ENCODE peak calls at places on chromosomes 2 and 18, in nine cellular contexts. I, W, Z, B, O, T, X, U and M are unnamed samples.

GRCh38 chr2:105919826-105920225 is 175.1 kb downstream of the NCK2 start:
- DNase-seq in I (peak), W (peak), Z (peak), B (peak), O (no peak), T (peak), X (peak), U (peak), M (no peak)

GRCh38 chr2:77642339-77642738 is 120.2 kb upstream of the LRRTM4 start:
- DNase-seq in I (no peak), W (no peak), Z (no peak), B (no peak), O (no peak), T (no peak), X (no peak), U (no peak), M (no peak)

GRCh38 chr2:146666336-146666735 is 1178.5 kb upstream of the ACVR2A start:
- DNase-seq in I (no peak), W (no peak), Z (no peak), B (peak), O (no peak), T (no peak), X (no peak), U (no peak), M (no peak)

GRCh38 chr2:55968931-55969330 is 45.3 kb upstream of the EFEMP1 start:
- DNase-seq in I (no peak), W (no peak), Z (no peak), B (no peak), O (no peak), T (no peak), X (no peak), U (no peak), M (no peak)

GRCh38 chr18:48100712-48101165 is 170.3 kb upstream of the SMAD2 start:
- DNase-seq in I (peak), W (no peak), Z (peak), B (no peak), O (no peak), T (no peak), X (no peak), U (no peak), M (no peak)

GRCh38 chr2:46171441-46171953 is 125.7 kb upstream of the EPAS1 start:
- DNase-seq in I (no peak), W (no peak), Z (no peak), B (peak), O (no peak), T (peak), X (peak), U (peak), M (no peak)

GRCh38 chr2:75022516-75022915 is 64.1 kb downstream of the POLE4 start:
- DNase-seq in I (no peak), W (no peak), Z (no peak), B (no peak), O (no peak), T (peak), X (no peak), U (no peak), M (no peak)

GRCh38 chr2:190466819-190467444 is 58.8 kb downstream of the MFSD6 start:
- DNase-seq in I (peak), W (no peak), Z (no peak), B (no peak), O (no peak), T (no peak), X (no peak), U (no peak), M (no peak)

GRCh38 chr2:7878786-7879515 is 802.9 kb upstream of the ID2 start:
- DNase-seq in I (peak), W (no peak), Z (peak), B (no peak), O (no peak), T (no peak), X (no peak), U (no peak), M (no peak)

GRCh38 chr2:148607553-148607952 is 37.0 kb upstream of the EPC2 start:
- DNase-seq in I (no peak), W (no peak), Z (no peak), B (no peak), O (no peak), T (no peak), X (no peak), U (no peak), M (no peak)

GRCh38 chr2:62194558-62195420 is 1.1 kb upstream of the B3GNT2 start:
- DNase-seq in I (no peak), W (peak), Z (peak), B (no peak), O (peak), T (no peak), X (no peak), U (no peak), M (no peak)

GRCh38 chr2:62195421-62196277 is at the start of gene B3GNT2:
- DNase-seq in I (peak), W (peak), Z (peak), B (peak), O (peak), T (peak), X (peak), U (no peak), M (peak)

GRCh38 chr2:62197017-62197586 is 1.2 kb downstream of the B3GNT2 start:
- DNase-seq in I (peak), W (peak), Z (no peak), B (no peak), O (peak), T (no peak), X (no peak), U (no peak), M (peak)

GRCh38 chr2:62197609-62198236 is 1.8 kb downstream of the B3GNT2 start:
- DNase-seq in I (peak), W (peak), Z (peak), B (no peak), O (peak), T (no peak), X (no peak), U (no peak), M (peak)

DNA sequence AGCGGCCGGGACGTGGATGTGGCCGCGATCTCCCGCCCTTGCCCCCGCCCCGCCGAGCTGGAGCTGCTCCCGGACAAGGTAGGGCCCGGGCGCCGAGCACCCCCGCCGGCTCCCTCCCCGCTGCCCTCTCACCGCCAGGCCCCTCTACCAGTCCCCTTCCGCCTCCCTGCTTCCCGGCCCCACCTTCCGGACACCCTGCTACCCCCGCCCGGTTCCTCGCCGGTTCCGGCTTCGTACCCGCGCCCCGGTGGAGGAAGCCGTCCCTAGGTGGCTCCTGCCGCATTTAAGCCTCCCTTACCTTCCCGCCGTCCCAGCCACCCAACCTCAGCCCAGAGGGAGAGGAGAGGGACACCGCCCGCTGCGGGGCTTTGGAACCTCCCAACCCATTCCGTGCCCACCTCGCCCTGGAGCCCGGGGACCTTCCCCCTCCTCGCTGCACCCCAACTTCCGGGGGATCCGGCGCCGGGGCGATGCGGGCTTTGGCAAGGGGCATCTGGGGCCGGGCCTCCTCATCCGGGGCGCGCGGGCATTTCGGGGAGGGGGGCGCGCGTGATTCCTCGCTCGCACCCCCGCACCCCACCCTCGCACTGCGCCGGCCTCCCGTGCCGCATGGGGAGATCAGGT is 475 bp downstream of the B3GNT2 start:
- DNase-seq in I (no peak), W (peak), Z (peak), B (peak), O (peak), T (no peak), X (no peak), U (no peak), M (peak)
- TF ChIP-seq CTCF in I (no peak), W (no peak), Z (no peak), B (no peak), O (no peak), T (no peak), X (no peak), U (no peak), M (no peak)

GRCh38 chr2:218618102-218618860 is 10.6 kb downstream of the PLCD4 start:
- DNase-seq in I (no peak), W (no peak), Z (peak), B (no peak), O (no peak), T (peak), X (no peak), U (no peak), M (no peak)
- TF ChIP-seq CTCF in I (no peak), W (no peak), Z (no peak), B (no peak), O (no peak), T (no peak), X (no peak), U (no peak), M (no peak)

GRCh38 chr2:157760949-157761348 is 115.2 kb downstream of the ACVR1 start:
- DNase-seq in I (no peak), W (no peak), Z (peak), B (no peak), O (no peak), T (no peak), X (no peak), U (no peak), M (no peak)
- TF ChIP-seq CTCF in I (no peak), W (no peak), Z (peak), B (no peak), O (no peak), T (no peak), X (no peak), U (no peak), M (no peak)

DNA sequence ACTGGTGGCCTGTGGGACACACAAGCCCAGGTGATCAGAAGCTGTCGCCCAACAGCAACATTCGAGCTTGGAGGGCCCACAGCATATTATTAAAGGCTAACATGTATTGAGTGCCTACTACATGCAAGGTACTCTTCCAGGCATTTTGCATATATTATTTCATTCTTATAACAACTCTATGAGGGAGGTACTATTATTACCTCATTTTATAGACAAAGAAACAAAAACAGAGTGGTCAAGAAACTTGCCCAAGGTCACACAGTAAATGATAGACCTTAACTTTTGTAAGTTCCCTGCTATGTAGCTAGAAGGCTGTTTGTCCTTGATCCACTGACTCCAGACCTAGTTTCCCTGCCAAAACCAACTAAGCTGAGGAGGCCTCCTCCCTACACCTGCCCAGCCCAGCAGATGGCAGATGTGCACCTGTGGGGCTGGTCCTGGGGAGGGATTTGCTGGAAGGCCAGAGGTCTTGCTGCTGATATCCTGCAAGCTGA is 35.7 kb downstream of the KANSL3 start:
- DNase-seq in I (no peak), W (peak), Z (no peak), B (peak), O (no peak), T (no peak), X (no peak), U (no peak), M (no peak)
- TF ChIP-seq CTCF in I (no peak), W (peak), Z (no peak), B (no peak), O (no peak), T (no peak), X (no peak), U (no peak), M (no peak)